ENCODE peak calls at places on chromosomes 6 and 20, in four cellular contexts. H is foreskin fibroblast, V is COR-L47, K is HT1080. J is an unnamed sample.

GRCh38 chr6:167678102-167679101 is 148.3 kb upstream of the AFDN start:
- DNase-seq in H (no peak), V (no peak), K (no peak), J (no peak)

GRCh38 chr20:44435630-44436335 is 39.9 kb upstream of the TTPAL start:
- DNase-seq in H (no peak), V (no peak), K (no peak), J (no peak)

GRCh38 chr6:24444588-24444987 is 41.9 kb downstream of the MRS2 start:
- DNase-seq in H (no peak), V (no peak), K (no peak), J (no peak)

GRCh38 chr6:2245954-2246863 is 804 bp upstream of the GMDS start:
- DNase-seq in H (peak), V (peak), K (peak), J (peak)

GRCh38 chr6:31680841-31681671 is at the start of gene LY6G5C:
- DNase-seq in H (peak), V (peak), K (peak), J (no peak)

GRCh38 chr6:30520480-30520992 is 31.2 kb downstream of the HLA-E start:
- DNase-seq in H (peak), V (no peak), K (no peak), J (no peak)

GRCh38 chr6:143701343-143702234 is 23.8 kb downstream of the PHACTR2 start:
- DNase-seq in H (peak), V (no peak), K (no peak), J (no peak)

GRCh38 chr6:116328528-116328903 is 42.2 kb upstream of the DSE start:
- DNase-seq in H (peak), V (no peak), K (no peak), J (no peak)

GRCh38 chr6:85255661-85256060 is 194.2 kb upstream of the NT5E start:
- DNase-seq in H (no peak), V (no peak), K (no peak), J (no peak)

GRCh38 chr6:90194371-90194841 is 102.2 kb downstream of the BACH2 start:
- DNase-seq in H (peak), V (no peak), K (peak), J (no peak)

GRCh38 chr20:17969276-17969883 is 562 bp downstream of the MGME1 start:
- DNase-seq in H (peak), V (no peak), K (peak), J (no peak)

GRCh38 chr6:31412506-31412905 is 9.1 kb downstream of the MICA start:
- DNase-seq in H (no peak), V (no peak), K (no peak), J (no peak)